ENCODE peak calls at places on chromosomes 4 and X, in five cellular contexts. G is AG10803, R is fibroblast of pulmonary artery, T is PC-3, K is IMR-90. E is an unnamed sample.

GRCh38 chrX:43557792-43558191 is 98.3 kb upstream of the MAOA start:
- DNase-seq in G (peak), R (peak), T (peak), K (peak), E (peak)

GRCh38 chr4:37685211-37685725 is 908 bp downstream of the RELL1 start:
- DNase-seq in G (peak), R (peak), T (no peak), K (peak), E (peak)

GRCh38 chr4:8506373-8507250 is 66.0 kb downstream of the TRMT44 start:
- DNase-seq in G (peak), R (peak), T (no peak), K (peak), E (peak)

GRCh38 chr4:57110635-57111546 is 706 bp upstream of the IGFBP7 start:
- DNase-seq in G (peak), R (peak), T (no peak), K (peak), E (peak)

GRCh38 chr4:182560358-182560757 is 317.2 kb downstream of the TENM3 start:
- DNase-seq in G (peak), R (no peak), T (no peak), K (peak), E (no peak)

GRCh38 chr4:37798616-37799015 is 27.9 kb upstream of the PGM2 start:
- DNase-seq in G (no peak), R (no peak), T (no peak), K (no peak), E (no peak)

GRCh38 chrX:16138108-16138427 is 14.7 kb downstream of the GRPR start:
- DNase-seq in G (no peak), R (peak), T (no peak), K (no peak), E (peak)

GRCh38 chrX:41616935-41617334 is 71.8 kb upstream of the GPR34 start:
- DNase-seq in G (no peak), R (no peak), T (no peak), K (no peak), E (no peak)

GRCh38 chr4:41517747-41518146 is 20.2 kb upstream of the LIMCH1 start:
- DNase-seq in G (no peak), R (no peak), T (no peak), K (no peak), E (no peak)

GRCh38 chr4:54067163-54067562 is 2.8 kb upstream of the CHIC2 start:
- DNase-seq in G (peak), R (peak), T (peak), K (peak), E (peak)

GRCh38 chr4:114597410-114598115 is 1.0 kb upstream of the UGT8 start:
- DNase-seq in G (no peak), R (no peak), T (peak), K (no peak), E (no peak)

GRCh38 chr4:4406455-4407298 is 19.8 kb downstream of the NSG1 start:
- DNase-seq in G (no peak), R (no peak), T (no peak), K (no peak), E (no peak)

GRCh38 chr4:165415910-165416309 is 37.1 kb downstream of the CPE start:
- DNase-seq in G (no peak), R (no peak), T (no peak), K (no peak), E (no peak)

GRCh38 chr4:15395342-15395741 is 32.5 kb upstream of the C1QTNF7 start:
- DNase-seq in G (peak), R (no peak), T (no peak), K (peak), E (no peak)

GRCh38 chr4:15398001-15398400 is 29.8 kb upstream of the C1QTNF7 start:
- DNase-seq in G (no peak), R (no peak), T (no peak), K (no peak), E (no peak)

GRCh38 chr4:15398732-15399131 is 29.1 kb upstream of the C1QTNF7 start:
- DNase-seq in G (no peak), R (no peak), T (no peak), K (no peak), E (no peak)

GRCh38 chr4:15400276-15400675 is 27.6 kb upstream of the C1QTNF7 start:
- DNase-seq in G (no peak), R (no peak), T (no peak), K (no peak), E (no peak)

DNA sequence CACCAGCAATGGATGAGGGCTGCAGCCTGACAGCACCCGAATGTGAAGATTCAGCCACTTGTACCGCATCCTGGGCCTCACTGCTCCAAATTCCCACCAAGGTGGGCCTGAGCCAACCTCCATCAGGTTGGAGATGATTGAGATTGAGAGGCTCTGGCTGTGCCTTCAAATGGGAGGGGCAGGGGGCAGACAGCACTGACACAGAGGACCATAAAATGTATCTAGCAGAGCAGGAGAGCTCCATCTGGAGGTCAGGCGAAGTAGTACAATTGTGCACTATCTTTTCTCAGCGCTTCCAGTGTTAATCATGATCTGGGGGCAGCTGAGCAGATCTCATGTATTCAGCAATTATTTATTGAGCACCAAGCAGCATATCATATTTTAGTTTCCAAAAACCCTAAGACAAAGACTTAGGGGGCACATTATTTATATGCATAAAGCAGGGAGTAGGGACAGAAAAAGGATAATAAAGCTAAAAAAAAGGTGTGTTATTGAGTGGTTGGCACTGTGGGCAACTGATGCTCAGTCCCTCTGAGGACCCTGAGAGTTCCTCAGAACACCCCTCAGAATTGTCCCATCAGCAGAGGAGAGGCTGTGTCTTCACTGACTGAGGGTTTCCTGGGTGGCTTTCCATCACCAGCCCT is 31.6 kb upstream of the C1QTNF7 start:
- DNase-seq in G (peak), R (peak), T (peak), K (peak), E (peak)
- H3K4me3 ChIP-seq in G (no peak), R (no peak), T (no peak), K (no peak), E (no peak)

GRCh38 chrX:22666441-22666840 is 333.3 kb upstream of the DDX53 start:
- DNase-seq in G (no peak), R (peak), T (peak), K (peak), E (peak)
- TF ChIP-seq CTCF in G (peak), R (peak), T (peak), K (peak), E (peak)

GRCh38 chr4:17846256-17846655 is 35.5 kb downstream of the NCAPG start:
- DNase-seq in G (no peak), R (no peak), T (peak), K (peak), E (no peak)
- H3K4me3 ChIP-seq in G (no peak), R (no peak), T (no peak), K (no peak), E (no peak)

DNA sequence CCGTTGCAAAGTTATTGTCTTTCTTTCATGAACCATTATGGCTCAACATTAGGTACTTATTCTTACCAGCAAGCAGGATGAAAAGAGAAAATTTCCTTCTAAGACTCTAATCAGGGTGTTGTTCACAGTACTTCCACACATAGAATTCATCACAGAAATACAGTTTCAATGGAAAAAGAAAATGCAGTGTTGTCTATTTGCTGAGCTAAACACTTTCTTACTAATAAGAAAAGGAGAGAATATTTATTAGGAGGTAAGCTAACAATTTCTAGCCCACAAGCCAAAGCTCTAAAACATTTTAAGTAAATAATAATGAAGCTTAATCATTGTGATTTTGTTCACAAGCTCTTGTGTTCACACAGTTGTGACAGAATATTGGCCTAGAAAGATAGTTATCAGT is 1772.8 kb upstream of the PCDH7 start:
- DNase-seq in G (no peak), R (no peak), T (no peak), K (no peak), E (no peak)
- TF ChIP-seq CTCF in G (no peak), R (no peak), T (no peak), K (no peak), E (no peak)

GRCh38 chr4:102616661-102617060 is 115.5 kb downstream of the NFKB1 start:
- DNase-seq in G (no peak), R (no peak), T (no peak), K (no peak), E (no peak)

GRCh38 chr4:102623622-102624021 is 122.5 kb downstream of the NFKB1 start:
- DNase-seq in G (peak), R (peak), T (peak), K (peak), E (peak)

GRCh38 chr4:102625232-102625930 is 124.2 kb downstream of the NFKB1 start:
- DNase-seq in G (peak), R (peak), T (peak), K (peak), E (peak)

DNA sequence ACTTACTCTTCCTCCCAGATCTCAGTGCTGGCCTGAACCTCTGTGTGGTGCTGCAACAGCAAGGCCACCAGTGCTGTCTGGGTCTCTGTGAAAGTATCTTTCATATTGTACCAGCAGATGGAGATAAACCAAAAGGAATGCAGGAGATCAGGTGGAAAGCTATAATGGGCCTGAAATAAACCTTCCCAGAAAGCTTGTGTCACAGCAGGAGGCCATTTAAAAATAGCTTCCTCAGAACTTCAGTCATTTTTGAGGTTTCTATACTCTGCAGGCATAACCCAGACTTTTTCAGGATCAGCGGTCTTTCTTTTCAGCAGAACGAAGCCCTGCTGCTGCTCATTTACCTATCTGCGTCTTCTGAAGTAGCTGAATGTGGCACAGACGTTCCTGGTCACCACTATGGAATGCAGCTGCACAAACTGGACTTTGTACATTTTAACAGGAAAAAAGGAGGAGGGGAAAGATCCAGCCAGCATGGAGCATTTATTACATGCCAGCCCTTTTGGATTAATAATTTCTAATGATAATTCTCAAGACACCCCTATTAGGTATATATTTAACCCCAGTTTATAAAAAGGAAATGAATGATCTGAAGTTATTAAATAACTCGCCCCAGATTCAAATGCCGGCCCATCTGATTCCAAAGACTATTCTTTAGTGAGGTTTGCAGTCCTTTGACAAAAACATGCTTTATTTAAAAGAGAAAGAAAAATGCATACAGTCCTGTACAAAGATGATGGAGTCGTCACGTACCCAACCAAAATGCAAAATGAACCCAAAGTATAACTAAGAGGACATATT is 119.7 kb downstream of the NFKB1 start:
- DNase-seq in G (peak), R (peak), T (peak), K (peak), E (peak)
- H3K4me3 ChIP-seq in G (peak), R (peak), T (peak), K (peak), E (no peak)

GRCh38 chrX:37060999-37061398 is 52.8 kb downstream of the FAM47C start:
- DNase-seq in G (peak), R (peak), T (peak), K (peak), E (peak)
- TF ChIP-seq CTCF in G (peak), R (peak), T (peak), K (peak), E (peak)

DNA sequence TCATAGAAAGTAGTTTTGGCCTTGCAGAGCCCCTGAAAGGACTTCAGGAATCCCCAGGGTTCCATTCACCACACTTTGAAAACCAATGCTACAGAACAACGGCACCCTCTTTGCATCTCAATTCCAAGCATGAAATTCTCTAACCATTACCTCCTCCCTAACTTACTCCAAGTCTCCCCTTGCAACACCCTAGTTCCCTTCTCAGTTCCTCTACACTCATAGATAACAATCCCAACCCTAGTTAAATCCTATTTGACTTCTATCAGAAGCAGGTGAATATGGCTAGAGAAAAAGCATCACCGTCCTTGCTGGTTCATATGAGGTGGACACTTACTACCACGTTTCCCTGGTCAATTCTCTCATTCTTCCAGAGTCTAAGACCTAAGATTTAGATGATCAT is 2.4 kb downstream of the RCHY1 start:
- DNase-seq in G (no peak), R (no peak), T (no peak), K (no peak), E (no peak)
- H3K4me3 ChIP-seq in G (no peak), R (peak), T (peak), K (no peak), E (peak)

GRCh38 chr4:25839687-25840086 is 23.1 kb downstream of the SEL1L3 start:
- DNase-seq in G (no peak), R (no peak), T (no peak), K (no peak), E (no peak)

GRCh38 chr4:25844957-25845712 is 17.7 kb downstream of the SEL1L3 start:
- DNase-seq in G (no peak), R (no peak), T (no peak), K (no peak), E (no peak)

GRCh38 chr4:25845841-25846653 is 16.7 kb downstream of the SEL1L3 start:
- DNase-seq in G (no peak), R (no peak), T (no peak), K (no peak), E (no peak)

GRCh38 chr4:25843340-25844097 is 19.3 kb downstream of the SEL1L3 start:
- DNase-seq in G (no peak), R (no peak), T (peak), K (no peak), E (peak)

GRCh38 chr4:25842229-25842840 is 20.5 kb downstream of the SEL1L3 start:
- DNase-seq in G (no peak), R (no peak), T (no peak), K (no peak), E (no peak)
- TF ChIP-seq CTCF in G (no peak), R (no peak), T (no peak), K (no peak), E (no peak)

DNA sequence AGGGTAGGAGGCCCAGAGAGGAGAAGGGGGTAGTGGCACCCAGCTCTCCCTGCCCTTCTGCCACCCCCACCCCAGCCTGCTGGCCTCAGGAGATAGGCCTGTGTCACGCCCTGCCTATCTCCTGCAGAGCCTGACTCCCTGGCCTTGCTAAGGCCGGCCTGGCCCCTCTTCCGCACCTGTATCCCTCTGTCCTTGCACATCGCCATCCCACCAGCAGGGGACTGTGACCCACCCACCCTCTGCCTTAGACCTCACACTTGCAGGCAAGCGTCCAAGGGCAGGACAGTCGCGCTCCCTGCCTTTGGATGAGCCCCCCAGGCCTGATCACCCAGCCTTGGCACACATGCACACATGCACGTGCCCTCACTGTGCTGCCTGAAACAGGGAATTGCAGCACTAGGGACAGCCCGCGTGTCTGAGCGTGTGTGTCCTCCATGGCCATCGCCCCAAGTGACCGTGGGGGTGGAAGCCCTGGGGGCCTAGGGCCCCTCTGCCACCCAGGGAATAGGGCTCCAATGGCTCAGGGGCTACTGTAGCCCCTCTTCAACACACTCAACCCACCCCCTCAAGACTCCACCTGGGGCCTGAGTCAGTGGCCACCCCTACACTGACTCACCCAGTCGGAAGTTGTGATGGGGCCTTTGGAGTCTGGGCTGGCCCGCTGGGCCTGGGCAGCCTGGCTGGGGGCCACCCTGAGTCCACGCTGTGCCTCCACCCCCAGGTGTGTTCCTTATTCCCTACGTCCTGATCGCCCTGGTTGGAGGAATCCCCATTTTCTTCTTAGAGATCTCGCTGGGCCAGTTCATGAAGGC is 2.1 kb downstream of the SLC6A8 start:
- DNase-seq in G (no peak), R (no peak), T (peak), K (peak), E (no peak)
- H3K4me3 ChIP-seq in G (peak), R (peak), T (peak), K (peak), E (peak)